ENCODE peak calls at places on chromosomes 12 and 14, in nine cellular contexts. C is stomach, V is sigmoid colon, P is A549, U is uterus, Q is right lobe of liver, M is IMR-90, A is ovary, S is body of pancreas. B is an unnamed sample.

GRCh38 chr12:108349245-108349644 is 10.1 kb upstream of the CMKLR1 start:
- DNase-seq in C (no peak), V (no peak), P (no peak), U (no peak), Q (no peak), M (no peak), A (peak; percentile 29), S (no peak), B (no peak)

GRCh38 chr14:54783660-54784015 is 119.0 kb downstream of the GCH1 start:
- DNase-seq in C (no peak), V (peak; percentile 49), P (no peak), U (no peak), Q (no peak), M (no peak), A (no peak), S (no peak), B (no peak)

GRCh38 chr12:109580272-109580671 is 6.7 kb downstream of the MVK start:
- DNase-seq in C (no peak), V (no peak), P (no peak), U (no peak), Q (no peak), M (no peak), A (no peak), S (no peak), B (no peak)

GRCh38 chr12:21239866-21240265 is 94.9 kb downstream of the SLCO1A2 start:
- DNase-seq in C (no peak), V (no peak), P (no peak), U (no peak), Q (no peak), M (no peak), A (no peak), S (no peak), B (no peak)

GRCh38 chr12:77097846-77098245 is 32.5 kb upstream of the E2F7 start:
- DNase-seq in C (no peak), V (no peak), P (no peak), U (no peak), Q (no peak), M (no peak), A (no peak), S (no peak), B (no peak)

GRCh38 chr14:22221508-22221907 is 367.5 kb downstream of the DAD1 start:
- DNase-seq in C (no peak), V (no peak), P (peak; percentile 8), U (no peak), Q (no peak), M (peak; percentile 49), A (no peak), S (no peak), B (no peak)

GRCh38 chr12:49922349-49923034 is 18.8 kb upstream of the FAIM2 start:
- DNase-seq in C (no peak), V (no peak), P (no peak), U (no peak), Q (no peak), M (no peak), A (peak; percentile 65), S (peak; percentile 27), B (no peak)

GRCh38 chr14:38127784-38128183 is 79.9 kb upstream of the SSTR1 start:
- DNase-seq in C (no peak), V (no peak), P (no peak), U (no peak), Q (no peak), M (peak; percentile 47), A (no peak), S (no peak), B (no peak)

GRCh38 chr14:22844221-22845102 is 8.1 kb downstream of the MMP14 start:
- DNase-seq in C (no peak), V (peak; percentile 60), P (no peak), U (no peak), Q (peak; percentile 25), M (no peak), A (no peak), S (no peak), B (no peak)

GRCh38 chr14:93007225-93007997 is 84.5 kb downstream of the CHGA start:
- DNase-seq in C (peak; percentile 46), V (peak; percentile 86), P (peak; percentile 24), U (peak; percentile 58), Q (no peak), M (peak; percentile 76), A (no peak), S (no peak), B (no peak)

GRCh38 chr14:100790785-100791667 is 34.9 kb upstream of the MEG3 start:
- DNase-seq in C (no peak), V (no peak), P (no peak), U (no peak), Q (no peak), M (peak; percentile 41), A (no peak), S (no peak), B (no peak)

GRCh38 chr14:100838493-100839440 is 12.8 kb downstream of the MEG3 start:
- DNase-seq in C (no peak), V (no peak), P (no peak), U (no peak), Q (peak; percentile 37), M (peak; percentile 52), A (no peak), S (no peak), B (no peak)

GRCh38 chr14:68229423-68229831 is 409.8 kb downstream of the RAD51B start:
- DNase-seq in C (no peak), V (no peak), P (no peak), U (no peak), Q (no peak), M (no peak), A (no peak), S (no peak), B (no peak)

GRCh38 chr12:86275356-86275755 is 19.2 kb upstream of the MGAT4C start:
- DNase-seq in C (no peak), V (no peak), P (no peak), U (no peak), Q (no peak), M (no peak), A (no peak), S (no peak), B (no peak)

GRCh38 chr12:15978431-15978950 is 67.4 kb downstream of the DERA start:
- DNase-seq in C (no peak), V (no peak), P (no peak), U (no peak), Q (no peak), M (peak; percentile 60), A (no peak), S (no peak), B (no peak)

GRCh38 chr12:48189331-48190125 is 6.1 kb downstream of the CCDC184 start:
- DNase-seq in C (peak; percentile 74), V (peak; percentile 80), P (peak; percentile 74), U (peak; percentile 75), Q (no peak), M (peak; percentile 67), A (peak; percentile 76), S (peak; percentile 69), B (peak; percentile 92)

GRCh38 chr12:63306476-63306875 is 155.5 kb upstream of the AVPR1A start:
- DNase-seq in C (no peak), V (no peak), P (no peak), U (no peak), Q (no peak), M (no peak), A (no peak), S (no peak), B (no peak)

GRCh38 chr12:110266980-110267620 is 13.9 kb upstream of the ATP2A2 start:
- DNase-seq in C (no peak), V (peak; percentile 81), P (peak; percentile 83), U (peak; percentile 44), Q (no peak), M (peak; percentile 74), A (peak; percentile 49), S (no peak), B (no peak)

GRCh38 chr14:60199321-60199720 is 34.1 kb upstream of the DHRS7 start:
- DNase-seq in C (no peak), V (no peak), P (no peak), U (no peak), Q (no peak), M (no peak), A (no peak), S (no peak), B (no peak)

GRCh38 chr12:54988402-54989054 is 4.0 kb upstream of the TESPA1 start:
- DNase-seq in C (peak; percentile 71), V (peak; percentile 88), P (no peak), U (peak; percentile 56), Q (peak; percentile 87), M (peak; percentile 15), A (peak; percentile 75), S (peak; percentile 68), B (no peak)

DNA sequence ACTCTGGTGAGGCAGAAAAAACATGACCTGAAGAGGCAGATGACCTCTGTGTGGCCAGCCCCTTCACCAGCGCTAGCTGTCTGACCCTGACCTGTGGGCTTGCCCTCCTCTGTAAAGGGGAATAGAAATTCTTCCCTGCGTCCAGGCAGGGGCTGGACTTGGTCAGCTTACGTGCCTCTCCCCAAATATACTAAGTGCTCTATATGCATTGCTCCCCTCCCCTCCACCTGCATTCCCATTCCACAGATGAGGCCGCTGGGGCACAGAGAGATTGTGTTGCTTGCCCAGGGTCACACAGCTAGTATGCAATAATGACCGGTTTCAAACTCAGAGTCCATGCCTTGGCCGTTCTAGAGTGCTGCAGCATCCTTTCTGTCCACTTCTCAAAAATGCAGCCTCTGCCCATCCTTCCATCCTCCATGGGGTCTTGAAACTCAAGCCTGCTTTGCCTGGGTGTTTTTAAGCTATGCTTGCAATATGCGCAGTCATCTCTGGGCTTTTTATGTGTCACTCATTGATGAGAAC is 303.9 kb downstream of the CACNA1C start:
- DNase-seq in C (no peak), V (no peak), P (no peak), U (no peak), Q (no peak), M (no peak), A (no peak), S (no peak), B (no peak)
- H3K4me1 ChIP-seq in C (peaks cover 10% of the 10 kb centered on the region), V (peaks cover 72% of the 10 kb centered on the region), P (no peaks in the 10 kb centered on the region), U (no peaks in the 10 kb centered on the region), Q (no peaks in the 10 kb centered on the region), M (peaks cover 6% of the 10 kb centered on the region), A (no peaks in the 10 kb centered on the region), S (no peaks in the 10 kb centered on the region), B (peaks cover 55% of the 10 kb centered on the region)

GRCh38 chr14:50047274-50047676 is 69.1 kb downstream of the VCPKMT start:
- DNase-seq in C (peak; percentile 41), V (no peak), P (no peak), U (no peak), Q (no peak), M (no peak), A (no peak), S (peak; percentile 15), B (no peak)
- TF ChIP-seq POLR2A in C (no peak), V (no peak), P (no peak), U (no peak), Q (no peak), M (no peak), A (no peak), S (no peak), B (no peak)

GRCh38 chr14:24369907-24370687 is 2.1 kb downstream of the NFATC4 start:
- DNase-seq in C (no peak), V (no peak), P (no peak), U (no peak), Q (no peak), M (no peak), A (peak; percentile 38), S (no peak), B (no peak)
- H3K4me1 ChIP-seq in C (peaks cover 31% of the 10 kb centered on the region), V (peaks cover 48% of the 10 kb centered on the region), P (peaks cover 15% of the 10 kb centered on the region), U (no peaks in the 10 kb centered on the region), Q (no peaks in the 10 kb centered on the region), M (peaks cover 10% of the 10 kb centered on the region), A (peaks cover 9% of the 10 kb centered on the region), S (peaks cover 26% of the 10 kb centered on the region), B (peaks cover 79% of the 10 kb centered on the region)

DNA sequence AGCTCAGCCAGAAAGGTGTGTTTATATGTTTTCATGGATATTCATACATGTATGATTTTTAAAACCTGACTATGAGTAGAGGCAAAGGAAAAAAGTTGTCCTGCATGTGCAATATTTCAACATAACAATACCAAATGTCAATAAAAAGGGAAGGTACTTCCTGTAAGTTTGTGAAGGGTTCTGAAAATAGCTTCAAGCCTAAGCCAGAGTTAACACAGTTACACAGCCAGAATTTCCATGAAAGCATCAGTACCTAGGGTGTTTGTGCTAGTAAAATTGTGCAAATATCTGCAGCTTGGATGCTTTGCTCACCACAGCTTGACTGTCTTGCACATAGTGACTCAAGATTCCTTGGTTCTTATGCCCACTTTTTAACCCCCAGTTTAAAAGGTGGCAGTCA is 193.2 kb upstream of the FAR2 start:
- DNase-seq in C (no peak), V (no peak), P (no peak), U (no peak), Q (no peak), M (no peak), A (no peak), S (no peak), B (no peak)
- TF ChIP-seq POLR2A in C (no peak), V (no peak), P (no peak), U (no peak), Q (no peak), M (no peak), A (no peak), S (no peak), B (no peak)